ENCODE peak calls at places on chromosomes 1 and 21, in six cellular contexts. D, F, X, I, O and L are unnamed samples. For H3K4me1, the result is how much of the 10 kb centered on the place peaks cover.

GRCh38 chr1:182604128-182604834 is at the start of gene RGS16:
- DNase-seq in D (peak), F (peak), X (peak), I (peak), O (peak), L (peak)

GRCh38 chr1:17759114-17759513 is 4.0 kb downstream of the ACTL8 start:
- DNase-seq in D (no peak), F (no peak), X (no peak), I (no peak), O (no peak), L (no peak)

GRCh38 chr1:145918992-145919939 is 749 bp upstream of the PEX11B start:
- DNase-seq in D (peak), F (peak), X (peak), I (peak), O (peak), L (peak)

GRCh38 chr1:18200136-18200717 is 92.6 kb downstream of the IGSF21 start:
- DNase-seq in D (no peak), F (no peak), X (no peak), I (no peak), O (no peak), L (no peak)

GRCh38 chr1:83849191-83850061 is 149.5 kb downstream of the TTLL7 start:
- DNase-seq in D (no peak), F (no peak), X (no peak), I (no peak), O (no peak), L (no peak)

GRCh38 chr1:9145021-9145668 is 16.2 kb upstream of the GPR157 start:
- DNase-seq in D (peak), F (peak), X (no peak), I (peak), O (peak), L (no peak)

GRCh38 chr1:190373705-190374336 is 103.8 kb downstream of the BRINP3 start:
- DNase-seq in D (peak), F (no peak), X (no peak), I (peak), O (peak), L (no peak)

GRCh38 chr21:38095220-38095619 is 161.6 kb upstream of the KCNJ15 start:
- DNase-seq in D (peak), F (no peak), X (no peak), I (no peak), O (no peak), L (no peak)

GRCh38 chr1:39671433-39671792 is 494 bp downstream of the NT5C1A start:
- DNase-seq in D (no peak), F (peak), X (peak), I (no peak), O (peak), L (no peak)

GRCh38 chr1:193104496-193104905 is 713 bp downstream of the GLRX2 start:
- DNase-seq in D (peak), F (no peak), X (peak), I (peak), O (peak), L (peak)

GRCh38 chr21:26842300-26842699 is 2.9 kb downstream of the ADAMTS1 start:
- DNase-seq in D (peak), F (no peak), X (no peak), I (peak), O (no peak), L (no peak)

GRCh38 chr1:58451560-58452211 is 94.8 kb downstream of the OMA1 start:
- DNase-seq in D (no peak), F (no peak), X (no peak), I (no peak), O (no peak), L (peak)

GRCh38 chr1:77514871-77515776 is 167.3 kb downstream of the ZZZ3 start:
- DNase-seq in D (peak), F (peak), X (peak), I (peak), O (no peak), L (no peak)

GRCh38 chr1:183218981-183219621 is 33.0 kb downstream of the LAMC2 start:
- DNase-seq in D (no peak), F (peak), X (no peak), I (no peak), O (peak), L (no peak)

GRCh38 chr1:201724760-201725105 is 104.2 kb upstream of the IPO9 start:
- DNase-seq in D (peak), F (no peak), X (no peak), I (peak), O (peak), L (no peak)

GRCh38 chr21:18235545-18235944 is 9.1 kb upstream of the CHODL start:
- DNase-seq in D (no peak), F (no peak), X (no peak), I (no peak), O (no peak), L (no peak)

GRCh38 chr1:101122452-101123166 is 97.0 kb upstream of the DPH5 start:
- DNase-seq in D (peak), F (no peak), X (no peak), I (no peak), O (no peak), L (no peak)

GRCh38 chr1:204630460-204630905 is 55.1 kb downstream of the LRRN2 start:
- DNase-seq in D (peak), F (no peak), X (no peak), I (no peak), O (no peak), L (no peak)

DNA sequence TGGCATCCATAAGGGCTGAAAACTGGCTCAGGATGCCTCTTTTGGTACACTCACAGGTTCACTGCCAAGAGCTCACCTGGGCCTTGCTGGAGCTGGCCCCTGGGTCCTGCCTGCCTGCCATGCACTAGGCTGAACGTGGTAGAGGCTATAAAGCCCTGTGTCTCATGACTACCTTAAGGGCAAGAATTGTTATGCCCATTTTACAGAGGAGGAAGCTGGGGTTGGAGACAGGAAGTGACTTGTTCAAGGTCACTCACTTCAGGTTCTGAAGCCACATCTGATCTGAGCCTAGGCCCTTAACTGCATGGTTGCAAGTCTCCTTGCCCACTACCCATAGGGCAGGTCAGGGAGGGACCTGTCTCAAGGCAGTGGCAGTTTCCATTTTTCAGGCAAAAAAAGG is 7.9 kb downstream of the STK40 start:
- DNase-seq in D (no peak), F (no peak), X (no peak), I (no peak), O (no peak), L (no peak)
- H3K4me1 ChIP-seq in D (under half), F (under half), X (half or more), I (under half), O (under half), L (half or more)

GRCh38 chr1:180153032-180153431 is 1.6 kb upstream of the QSOX1 start:
- DNase-seq in D (no peak), F (no peak), X (no peak), I (no peak), O (no peak), L (no peak)

GRCh38 chr1:180155202-180155682 is 573 bp downstream of the QSOX1 start:
- DNase-seq in D (no peak), F (peak), X (no peak), I (no peak), O (no peak), L (peak)

GRCh38 chr1:180156201-180156600 is 1.5 kb downstream of the QSOX1 start:
- DNase-seq in D (no peak), F (no peak), X (no peak), I (no peak), O (no peak), L (no peak)

GRCh38 chr1:180154003-180154324 is 705 bp upstream of the QSOX1 start:
- DNase-seq in D (no peak), F (no peak), X (no peak), I (no peak), O (no peak), L (no peak)

DNA sequence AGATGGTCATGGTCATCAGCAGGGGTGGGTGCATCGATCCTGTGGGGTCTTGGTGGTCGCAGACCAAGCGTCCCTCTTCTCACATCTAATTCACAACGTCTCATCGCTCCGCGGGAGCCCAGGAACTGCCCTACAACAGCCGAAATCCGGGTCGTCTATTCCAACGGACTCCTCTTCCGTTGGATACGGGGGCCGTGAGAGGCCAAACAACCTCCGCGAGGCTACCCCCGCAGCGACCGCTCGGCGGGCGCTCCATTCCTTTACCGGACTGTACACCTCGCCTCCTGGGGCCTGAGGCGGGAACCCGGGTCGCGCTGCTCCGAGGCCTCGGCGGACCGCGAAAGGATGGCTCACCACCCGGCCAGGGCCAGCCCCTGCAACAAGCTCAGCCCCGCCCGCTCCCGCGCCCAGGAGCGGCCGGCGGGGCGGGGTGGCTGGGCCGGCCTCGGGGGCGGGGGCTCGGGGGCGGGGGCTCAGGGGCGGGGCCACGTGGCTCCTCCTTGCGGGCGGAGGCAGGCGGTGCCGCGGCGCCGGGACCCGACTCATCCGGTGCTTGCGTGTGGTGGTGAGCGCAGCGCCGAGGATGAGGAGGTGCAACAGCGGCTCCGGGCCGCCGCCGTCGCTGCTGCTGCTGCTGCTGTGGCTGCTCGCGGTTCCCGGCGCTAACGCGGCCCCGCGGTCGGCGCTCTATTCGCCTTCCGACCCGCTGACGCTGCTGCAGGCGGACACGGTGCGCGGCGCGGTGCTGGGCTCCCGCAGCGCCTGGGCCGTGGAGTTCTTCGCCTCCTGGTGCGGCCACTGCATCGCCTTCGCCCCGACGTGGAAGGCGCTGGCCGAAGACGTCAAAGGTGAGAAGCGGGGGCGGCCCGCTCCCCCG is at the start of gene QSOX1:
- DNase-seq in D (peak), F (peak), X (peak), I (peak), O (peak), L (peak)
- TF ChIP-seq CTCF in D (no peak), F (no peak), X (peak), I (peak), O (no peak), L (peak)

GRCh38 chr1:54359393-54360162 is 46.6 kb downstream of the SSBP3 start:
- DNase-seq in D (no peak), F (no peak), X (no peak), I (no peak), O (no peak), L (no peak)

GRCh38 chr1:54363925-54364324 is 42.3 kb downstream of the SSBP3 start:
- DNase-seq in D (no peak), F (no peak), X (no peak), I (no peak), O (no peak), L (no peak)

GRCh38 chr1:54362881-54363340 is 43.3 kb downstream of the SSBP3 start:
- DNase-seq in D (no peak), F (no peak), X (no peak), I (peak), O (peak), L (no peak)

GRCh38 chr1:54360165-54361005 is 45.8 kb downstream of the SSBP3 start:
- DNase-seq in D (no peak), F (no peak), X (no peak), I (no peak), O (no peak), L (no peak)

GRCh38 chr1:54361342-54361741 is 44.9 kb downstream of the SSBP3 start:
- DNase-seq in D (no peak), F (peak), X (no peak), I (no peak), O (no peak), L (no peak)
- H3K4me1 ChIP-seq in D (under half), F (under half), X (half or more), I (under half), O (under half), L (under half)

GRCh38 chr1:34884961-34885360 is 25.4 kb upstream of the SMIM12 start:
- DNase-seq in D (no peak), F (no peak), X (no peak), I (no peak), O (no peak), L (no peak)
- TF ChIP-seq CTCF in D (no peak), F (no peak), X (no peak), I (no peak), O (peak), L (peak)

GRCh38 chr1:178692564-178693327 is 32.3 kb upstream of the RALGPS2 start:
- DNase-seq in D (no peak), F (no peak), X (no peak), I (no peak), O (no peak), L (no peak)

GRCh38 chr1:178690496-178690895 is 34.5 kb upstream of the RALGPS2 start:
- DNase-seq in D (no peak), F (no peak), X (no peak), I (no peak), O (no peak), L (no peak)

GRCh38 chr1:178688244-178688643 is 36.8 kb upstream of the RALGPS2 start:
- DNase-seq in D (no peak), F (no peak), X (no peak), I (peak), O (no peak), L (no peak)

GRCh38 chr1:178686407-178686806 is 38.6 kb upstream of the RALGPS2 start:
- DNase-seq in D (no peak), F (no peak), X (no peak), I (no peak), O (no peak), L (no peak)

GRCh38 chr1:178689769-178690168 is 35.3 kb upstream of the RALGPS2 start:
- DNase-seq in D (no peak), F (no peak), X (no peak), I (peak), O (no peak), L (no peak)
- H3K4me1 ChIP-seq in D (under half), F (under half), X (under half), I (under half), O (under half), L (under half)

GRCh38 chr1:237938553-237938952 is 47.8 kb upstream of the ZP4 start:
- DNase-seq in D (no peak), F (no peak), X (no peak), I (no peak), O (no peak), L (no peak)
- TF ChIP-seq CTCF in D (no peak), F (no peak), X (no peak), I (peak), O (no peak), L (no peak)

GRCh38 chr1:66320231-66320630 is 213.7 kb upstream of the SGIP1 start:
- DNase-seq in D (no peak), F (no peak), X (no peak), I (no peak), O (no peak), L (no peak)
- H3K4me1 ChIP-seq in D (under half), F (under half), X (under half), I (under half), O (under half), L (under half)

GRCh38 chr1:228217551-228218344 is 9.9 kb downstream of the OBSCN start:
- DNase-seq in D (no peak), F (no peak), X (no peak), I (no peak), O (no peak), L (no peak)
- TF ChIP-seq CTCF in D (peak), F (no peak), X (no peak), I (no peak), O (peak), L (no peak)

GRCh38 chr1:43978264-43978550 is 803 bp upstream of the B4GALT2 start:
- DNase-seq in D (no peak), F (no peak), X (no peak), I (no peak), O (no peak), L (peak)

GRCh38 chr1:43979261-43979527 is 184 bp downstream of the B4GALT2 start:
- DNase-seq in D (no peak), F (no peak), X (no peak), I (no peak), O (no peak), L (no peak)

GRCh38 chr1:43979528-43980254 is 681 bp downstream of the B4GALT2 start:
- DNase-seq in D (peak), F (peak), X (peak), I (peak), O (peak), L (no peak)

GRCh38 chr1:43977376-43978263 is 1.4 kb upstream of the B4GALT2 start:
- DNase-seq in D (no peak), F (no peak), X (no peak), I (no peak), O (no peak), L (no peak)

GRCh38 chr1:43978551-43979260 is at the start of gene B4GALT2:
- DNase-seq in D (peak), F (peak), X (peak), I (no peak), O (peak), L (peak)
- H3K4me1 ChIP-seq in D (under half), F (under half), X (half or more), I (under half), O (under half), L (under half)